ENCODE peak calls at places on chromosome 6, in seven cellular contexts. Z, Q, O, W, P, M and X are unnamed samples.

GRCh38 chr6:143021543-143021942 is 39.1 kb upstream of the AIG1 start:
- DNase-seq in Z (no peak), Q (no peak), O (no peak), W (no peak), P (no peak), M (no peak), X (no peak)

GRCh38 chr6:89432875-89433636 is at the start of gene ANKRD6:
- DNase-seq in Z (peak; percentile 83), Q (peak; percentile 78), O (peak; percentile 79), W (peak; percentile 89), P (peak; percentile 85), M (peak; percentile 89), X (peak; percentile 62)

GRCh38 chr6:39653631-39654030 is 71.6 kb downstream of the KIF6 start:
- DNase-seq in Z (peak; percentile 42), Q (no peak), O (no peak), W (no peak), P (no peak), M (no peak), X (no peak)

GRCh38 chr6:119340766-119341487 is 8.6 kb downstream of the MAN1A1 start:
- DNase-seq in Z (peak; percentile 56), Q (no peak), O (no peak), W (no peak), P (no peak), M (no peak), X (no peak)

GRCh38 chr6:129115491-129115890 is 232.6 kb downstream of the LAMA2 start:
- DNase-seq in Z (no peak), Q (no peak), O (no peak), W (no peak), P (no peak), M (no peak), X (no peak)

GRCh38 chr6:92577077-92577719 is 842.2 kb downstream of the EPHA7 start:
- DNase-seq in Z (peak; percentile 53), Q (no peak), O (no peak), W (no peak), P (no peak), M (no peak), X (no peak)

GRCh38 chr6:9139762-9140161 is 704.4 kb upstream of the SLC35B3 start:
- DNase-seq in Z (no peak), Q (no peak), O (no peak), W (peak; percentile 39), P (no peak), M (no peak), X (no peak)

GRCh38 chr6:170152111-170152926 is 138.6 kb downstream of the DLL1 start:
- DNase-seq in Z (no peak), Q (no peak), O (peak; percentile 61), W (peak; percentile 48), P (peak; percentile 78), M (peak; percentile 80), X (no peak)

GRCh38 chr6:56047931-56048520 is 172.6 kb upstream of the BMP5 start:
- DNase-seq in Z (no peak), Q (no peak), O (no peak), W (no peak), P (no peak), M (no peak), X (no peak)

GRCh38 chr6:38272222-38272621 is 367.5 kb downstream of the BTBD9 start:
- DNase-seq in Z (no peak), Q (no peak), O (no peak), W (no peak), P (no peak), M (no peak), X (no peak)

GRCh38 chr6:17088091-17088611 is 13.7 kb upstream of the STMND1 start:
- DNase-seq in Z (no peak), Q (no peak), O (no peak), W (no peak), P (no peak), M (no peak), X (no peak)

GRCh38 chr6:113733386-113733785 is 123.8 kb upstream of the MARCKS start:
- DNase-seq in Z (no peak), Q (no peak), O (no peak), W (no peak), P (no peak), M (no peak), X (no peak)

GRCh38 chr6:138347840-138348239 is 29.9 kb upstream of the SMIM28 start:
- DNase-seq in Z (peak; percentile 5), Q (no peak), O (no peak), W (no peak), P (no peak), M (no peak), X (no peak)

GRCh38 chr6:131281471-131282270 is 146.4 kb downstream of the AKAP7 start:
- DNase-seq in Z (peak; percentile 86), Q (no peak), O (peak; percentile 19), W (peak; percentile 40), P (peak; percentile 65), M (no peak), X (peak; percentile 9)

GRCh38 chr6:110188791-110189190 is 8.6 kb downstream of the CDC40 start:
- DNase-seq in Z (no peak), Q (no peak), O (no peak), W (no peak), P (no peak), M (no peak), X (no peak)

GRCh38 chr6:25640446-25640845 is 11.6 kb upstream of the SCGN start:
- DNase-seq in Z (no peak), Q (no peak), O (no peak), W (no peak), P (no peak), M (no peak), X (no peak)

GRCh38 chr6:137033828-137034227 is 10.9 kb downstream of the IL20RA start:
- DNase-seq in Z (no peak), Q (no peak), O (no peak), W (no peak), P (no peak), M (no peak), X (peak; percentile 35)

GRCh38 chr6:30722280-30723112 is 2.3 kb downstream of the TUBB start:
- DNase-seq in Z (peak; percentile 85), Q (peak; percentile 85), O (peak; percentile 84), W (peak; percentile 90), P (peak; percentile 93), M (peak; percentile 88), X (peak; percentile 77)

GRCh38 chr6:158416841-158417759 is 104.8 kb downstream of the TULP4 start:
- DNase-seq in Z (no peak), Q (no peak), O (no peak), W (no peak), P (no peak), M (no peak), X (no peak)

GRCh38 chr6:78619016-78619415 is 248.3 kb upstream of the IRAK1BP1 start:
- DNase-seq in Z (no peak), Q (no peak), O (no peak), W (no peak), P (no peak), M (no peak), X (no peak)

GRCh38 chr6:87747646-87748045 is 45.6 kb upstream of the AKIRIN2 start:
- DNase-seq in Z (no peak), Q (no peak), O (no peak), W (no peak), P (no peak), M (no peak), X (no peak)

GRCh38 chr6:74343804-74344203 is 647.8 kb downstream of the CD109 start:
- DNase-seq in Z (no peak), Q (no peak), O (no peak), W (no peak), P (no peak), M (no peak), X (no peak)

DNA sequence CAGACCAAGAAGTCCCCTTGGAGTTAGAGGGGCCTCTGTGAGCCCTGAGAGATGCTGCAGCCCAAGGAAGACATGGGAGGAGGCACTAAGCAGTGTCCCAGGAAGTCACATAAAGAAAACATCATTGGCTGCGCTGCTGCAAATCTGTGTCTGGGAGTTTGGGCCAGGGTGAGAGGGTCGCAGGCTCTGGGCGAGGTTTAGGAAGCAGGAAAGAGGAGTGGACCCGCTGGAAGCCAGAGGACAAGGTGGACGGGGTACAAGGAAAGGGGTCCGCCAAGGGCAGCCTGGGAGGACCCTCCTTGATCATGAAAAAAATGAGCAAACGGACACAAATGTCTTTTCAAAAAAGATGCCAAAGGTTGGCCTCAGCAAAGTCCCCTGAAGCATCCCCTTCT is 15.5 kb upstream of the SERPINB1 start:
- DNase-seq in Z (no peak), Q (no peak), O (no peak), W (no peak), P (no peak), M (no peak), X (no peak)
- H3K4me1 ChIP-seq in Z (peaks cover 29% of the 10 kb centered on the region), Q (peaks cover 12% of the 10 kb centered on the region), O (peaks cover 45% of the 10 kb centered on the region), W (peaks cover 8% of the 10 kb centered on the region), P (no peaks in the 10 kb centered on the region), M (peaks cover 63% of the 10 kb centered on the region), X (peaks cover 70% of the 10 kb centered on the region)

GRCh38 chr6:163470611-163471010 is 56.1 kb downstream of the QKI start:
- DNase-seq in Z (no peak), Q (no peak), O (no peak), W (no peak), P (no peak), M (no peak), X (no peak)
- H3K4me1 ChIP-seq in Z (peaks cover 9% of the 10 kb centered on the region), Q (no peaks in the 10 kb centered on the region), O (peaks cover 90% of the 10 kb centered on the region), W (no peaks in the 10 kb centered on the region), P (peaks cover 7% of the 10 kb centered on the region), M (peaks cover 22% of the 10 kb centered on the region), X (no peaks in the 10 kb centered on the region)

DNA sequence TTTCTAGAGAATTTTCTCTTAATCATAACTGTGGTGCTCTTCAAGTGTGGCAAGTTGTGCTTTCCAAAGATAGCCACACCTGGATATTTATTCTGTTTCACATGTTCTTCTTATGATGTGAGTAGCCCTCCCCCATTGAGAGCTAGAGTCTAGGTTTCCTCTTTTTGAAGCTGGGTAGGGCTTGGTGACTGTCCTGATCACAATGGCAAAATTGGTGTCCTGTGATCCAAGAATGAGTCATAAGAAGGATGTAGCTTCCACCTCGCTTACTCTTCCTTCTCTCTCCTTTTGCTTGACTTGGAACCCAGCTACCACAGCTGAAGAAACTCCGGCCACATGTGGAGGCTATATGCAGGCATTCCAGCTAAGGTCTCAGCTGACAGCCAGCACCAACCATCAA is 7.4 kb upstream of the IGF2R start:
- DNase-seq in Z (no peak), Q (no peak), O (no peak), W (no peak), P (no peak), M (no peak), X (no peak)
- H3K4me1 ChIP-seq in Z (no peaks in the 10 kb centered on the region), Q (peaks cover 1% of the 10 kb centered on the region), O (peaks cover 19% of the 10 kb centered on the region), W (peaks cover 3% of the 10 kb centered on the region), P (peaks cover 8% of the 10 kb centered on the region), M (peaks cover 11% of the 10 kb centered on the region), X (no peaks in the 10 kb centered on the region)

DNA sequence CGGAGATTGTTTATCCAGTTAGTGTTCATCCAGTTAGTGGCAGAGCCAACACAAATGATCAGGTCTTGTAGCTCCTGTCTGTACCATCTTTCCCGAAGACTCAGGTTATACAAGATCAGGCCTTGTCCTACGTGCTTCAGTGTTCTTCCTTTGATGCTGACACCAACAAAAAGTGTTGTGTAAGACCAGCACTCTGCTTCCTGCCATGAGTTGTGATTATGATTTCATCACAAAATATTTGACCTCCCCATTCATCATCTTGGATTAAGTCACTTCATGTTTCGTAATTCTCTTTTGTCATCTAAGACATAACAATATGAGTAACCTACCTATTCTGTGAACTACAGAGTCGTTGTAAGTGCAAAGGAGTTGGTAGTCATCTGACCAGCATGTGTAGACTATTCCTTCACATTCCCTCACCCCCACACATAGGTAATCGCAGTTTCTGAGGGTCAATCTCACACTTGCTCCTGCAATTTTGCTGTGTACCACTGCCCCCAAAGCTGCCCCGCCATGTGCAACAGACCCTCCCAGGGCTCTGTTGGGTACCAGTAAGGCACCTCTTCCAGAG is 135.6 kb upstream of the SLC22A23 start:
- DNase-seq in Z (no peak), Q (no peak), O (no peak), W (no peak), P (no peak), M (no peak), X (no peak)
- H3K4me1 ChIP-seq in Z (no peaks in the 10 kb centered on the region), Q (peaks cover 2% of the 10 kb centered on the region), O (no peaks in the 10 kb centered on the region), W (no peaks in the 10 kb centered on the region), P (no peaks in the 10 kb centered on the region), M (no peaks in the 10 kb centered on the region), X (no peaks in the 10 kb centered on the region)

GRCh38 chr6:22435151-22435550 is 134.2 kb upstream of the HDGFL1 start:
- DNase-seq in Z (no peak), Q (no peak), O (no peak), W (no peak), P (no peak), M (no peak), X (no peak)
- H3K4me1 ChIP-seq in Z (no peaks in the 10 kb centered on the region), Q (no peaks in the 10 kb centered on the region), O (no peaks in the 10 kb centered on the region), W (no peaks in the 10 kb centered on the region), P (no peaks in the 10 kb centered on the region), M (no peaks in the 10 kb centered on the region), X (no peaks in the 10 kb centered on the region)